ENCODE peak calls at places on chromosomes 13 and 19, in four cellular contexts. H, L, J and G are unnamed samples.

GRCh38 chr13:31614073-31614472 is 125.3 kb upstream of the RXFP2 start:
- DNase-seq in H (no peak), L (no peak), J (no peak), G (no peak)

GRCh38 chr13:100721885-100722512 is 47.4 kb upstream of the TMTC4 start:
- DNase-seq in H (peak; percentile 43), L (peak; percentile 44), J (peak; percentile 40), G (peak; percentile 35)

GRCh38 chr13:20149762-20150161 is 11.1 kb downstream of the GJA3 start:
- DNase-seq in H (no peak), L (no peak), J (no peak), G (no peak)

GRCh38 chr19:35533201-35533821 is at the start of gene GAPDHS:
- DNase-seq in H (no peak), L (no peak), J (peak; percentile 53), G (no peak)

GRCh38 chr13:112729408-112729807 is 39.6 kb downstream of the ATP11A start:
- DNase-seq in H (no peak), L (no peak), J (no peak), G (no peak)

GRCh38 chr13:27573265-27573664 is 47.1 kb downstream of the LNX2 start:
- DNase-seq in H (no peak), L (no peak), J (no peak), G (no peak)

GRCh38 chr13:43266953-43267615 is 243.7 kb downstream of the DNAJC15 start:
- DNase-seq in H (no peak), L (no peak), J (no peak), G (no peak)

GRCh38 chr19:35166100-35167063 is 11.8 kb downstream of the FXYD5 start:
- DNase-seq in H (no peak), L (no peak), J (peak; percentile 86), G (no peak)

GRCh38 chr13:113151745-113152707 is 6.4 kb upstream of the PROZ start:
- DNase-seq in H (no peak), L (no peak), J (no peak), G (no peak)

GRCh38 chr13:45662122-45662521 is 40.0 kb upstream of the CBY2 start:
- DNase-seq in H (no peak), L (no peak), J (no peak), G (no peak)

GRCh38 chr19:19595171-19595701 is 23.3 kb downstream of the PBX4 start:
- DNase-seq in H (no peak), L (no peak), J (no peak), G (no peak)

DNA sequence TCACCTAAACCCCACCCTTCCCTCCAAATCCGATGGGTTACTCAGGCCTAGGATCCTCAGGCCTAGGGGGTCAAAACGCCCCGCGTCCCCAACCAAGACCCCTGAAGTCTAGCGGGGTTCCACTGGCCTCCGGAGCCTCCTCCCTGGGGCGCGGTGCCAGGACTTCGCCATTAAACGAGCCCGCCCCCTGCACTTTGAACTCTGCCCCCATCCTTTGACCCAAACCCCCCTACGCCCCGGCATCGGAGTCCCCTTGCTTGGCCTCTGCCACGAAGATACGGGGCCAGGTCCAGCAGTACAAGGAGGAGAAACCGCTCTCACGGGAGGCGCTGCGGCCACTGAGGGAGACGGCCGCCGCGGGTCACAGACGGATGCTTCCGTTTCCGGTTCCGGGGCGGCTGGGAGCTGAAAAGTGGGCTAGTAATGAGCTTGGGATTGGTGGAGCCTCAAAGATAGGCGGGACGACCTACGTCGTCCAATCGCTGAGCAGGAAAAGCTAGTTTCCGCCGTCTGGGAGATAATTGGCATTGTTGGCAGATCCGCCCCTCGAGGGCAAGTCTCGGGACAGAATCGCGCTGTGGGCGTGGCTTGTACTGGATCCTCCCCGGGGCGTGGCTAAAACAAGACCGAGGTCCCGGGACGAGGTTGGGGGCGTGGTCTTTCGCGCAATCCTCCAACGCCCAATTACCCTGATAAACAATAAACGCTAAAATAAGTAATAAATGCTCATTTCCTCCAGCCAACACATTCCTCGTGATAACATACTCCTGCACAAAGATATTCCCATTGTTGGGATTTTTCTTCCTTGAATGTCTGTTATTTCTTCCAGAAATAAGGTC is 5.7 kb upstream of the ZNF77 start:
- DNase-seq in H (peak; percentile 100), L (peak; percentile 100), J (peak; percentile 99), G (peak; percentile 99)
- H3K4me3 ChIP-seq in H (peak overlapping the region; percentile 80), L (peak overlapping the region; percentile 79), J (peak overlapping the region; percentile 77), G (peak overlapping the region; percentile 75)

DNA sequence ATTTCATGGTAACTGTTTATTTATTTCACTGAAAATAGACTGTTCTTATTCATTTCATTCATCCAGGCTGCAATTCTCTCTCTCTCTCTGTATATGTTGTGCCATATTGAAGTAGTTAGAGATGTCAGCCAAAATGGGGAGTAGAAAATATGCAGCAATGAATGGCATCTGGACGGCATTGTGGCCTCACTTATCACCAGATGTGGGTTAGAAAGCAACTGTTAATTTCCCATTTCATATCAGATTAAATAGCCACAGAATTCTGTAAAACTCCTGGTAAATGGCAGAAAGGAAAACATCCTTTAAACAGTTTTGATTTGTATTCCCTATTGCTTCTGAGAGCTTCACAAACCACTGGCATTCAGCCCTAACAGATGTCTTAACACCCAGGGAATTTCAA is 1763.4 kb upstream of the MIR17HG start:
- DNase-seq in H (no peak), L (no peak), J (no peak), G (no peak)
- H3K27ac ChIP-seq in H (no peak overlapping the region), L (no peak overlapping the region), J (no peak overlapping the region), G (no peak overlapping the region)

DNA sequence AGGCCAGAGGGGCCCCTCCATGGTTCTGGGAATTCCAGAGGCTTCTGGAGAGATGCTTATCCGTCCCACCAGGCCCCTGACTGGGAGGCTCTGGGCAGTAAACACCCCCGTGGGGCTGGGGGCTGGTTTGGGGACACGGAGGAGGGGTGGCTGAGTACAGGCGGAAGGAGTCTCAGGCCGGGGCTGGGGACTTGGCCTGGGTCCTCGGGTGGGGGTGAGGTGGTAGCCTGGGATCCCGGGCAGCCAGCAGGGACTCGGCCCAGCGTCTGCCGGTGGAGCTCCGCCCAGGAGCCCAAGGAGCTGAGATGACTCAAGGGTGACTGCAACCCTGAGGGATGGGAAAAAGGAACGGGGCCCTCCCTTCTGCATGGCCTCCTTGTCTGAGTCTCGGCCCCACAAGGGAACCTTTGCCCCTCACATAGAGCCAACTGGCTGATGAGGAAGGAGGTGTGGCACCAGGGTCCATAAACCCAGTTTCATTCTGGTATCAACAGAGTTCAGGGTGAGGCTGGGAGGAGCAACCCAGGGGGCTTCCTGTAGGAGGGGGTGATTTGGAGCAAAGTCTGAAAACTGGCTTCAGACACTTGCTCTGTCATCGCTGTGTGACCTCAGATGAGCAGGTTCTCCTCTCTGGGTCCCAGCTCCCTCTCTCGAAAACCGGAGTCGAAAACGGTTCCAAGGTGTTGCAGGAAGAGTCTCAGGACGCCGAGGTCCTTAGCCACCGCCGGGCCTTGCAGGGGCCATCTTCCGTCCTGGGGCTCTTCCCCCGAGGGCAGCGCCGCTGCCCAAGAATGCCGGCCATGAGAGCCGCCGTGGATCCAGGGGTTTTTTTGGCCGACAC is 809 bp downstream of the MISP start:
- DNase-seq in H (peak; percentile 9), L (peak; percentile 91), J (peak; percentile 68), G (peak; percentile 34)
- H3K4me3 ChIP-seq in H (no peak overlapping the region), L (peak overlapping the region; percentile 63), J (no peak overlapping the region), G (no peak overlapping the region)

DNA sequence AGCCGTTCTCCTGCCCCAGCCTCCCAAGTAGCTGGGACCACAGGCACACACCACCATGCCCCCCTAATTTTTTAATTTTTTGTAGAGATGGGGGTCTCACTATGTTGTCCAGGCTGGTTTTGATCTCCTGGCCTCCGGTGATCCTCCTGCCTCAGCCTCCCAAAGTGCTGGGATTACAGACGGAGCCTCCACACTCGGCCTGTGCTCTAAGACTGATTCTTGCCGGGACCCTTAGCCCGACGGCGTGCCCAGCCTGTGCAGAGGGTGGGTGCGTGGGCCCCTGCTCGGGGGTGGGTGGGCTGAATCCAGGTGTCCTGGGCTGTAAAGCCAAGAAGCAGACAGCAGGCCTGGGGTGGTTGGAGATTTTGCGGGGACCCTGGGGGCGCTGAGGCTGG is 64.3 kb downstream of the GADD45B start:
- DNase-seq in H (no peak), L (no peak), J (no peak), G (no peak)
- H3K27ac ChIP-seq in H (no peak overlapping the region), L (peak overlapping the region; percentile 38), J (no peak overlapping the region), G (peak overlapping the region; percentile 73)

GRCh38 chr19:53982611-53983010 is 8.8 kb upstream of the CACNG6 start:
- DNase-seq in H (no peak), L (peak; percentile 34), J (no peak), G (no peak)
- H3K4me3 ChIP-seq in H (no peak overlapping the region), L (no peak overlapping the region), J (no peak overlapping the region), G (no peak overlapping the region)

DNA sequence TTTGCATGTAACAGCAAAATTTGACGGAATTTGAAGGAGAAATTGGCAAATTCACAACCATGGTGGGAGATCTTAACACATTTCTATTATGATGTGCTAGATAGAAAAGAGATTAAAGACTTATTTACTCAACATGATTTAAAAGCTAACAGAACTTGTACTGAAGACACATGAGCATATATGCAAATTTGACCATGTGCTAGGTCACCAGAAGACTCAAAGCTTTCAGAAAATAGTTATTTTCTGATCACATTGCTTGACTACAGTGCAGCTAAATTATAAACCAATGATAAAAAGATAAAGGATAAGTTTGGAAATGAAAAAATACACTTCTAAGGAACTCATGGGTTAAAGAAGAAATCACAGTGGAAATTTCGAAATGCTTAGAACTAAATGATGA is 9.1 kb downstream of the GPR183 start:
- DNase-seq in H (no peak), L (no peak), J (no peak), G (no peak)
- H3K27ac ChIP-seq in H (no peak overlapping the region), L (peak overlapping the region; percentile 30), J (no peak overlapping the region), G (no peak overlapping the region)

DNA sequence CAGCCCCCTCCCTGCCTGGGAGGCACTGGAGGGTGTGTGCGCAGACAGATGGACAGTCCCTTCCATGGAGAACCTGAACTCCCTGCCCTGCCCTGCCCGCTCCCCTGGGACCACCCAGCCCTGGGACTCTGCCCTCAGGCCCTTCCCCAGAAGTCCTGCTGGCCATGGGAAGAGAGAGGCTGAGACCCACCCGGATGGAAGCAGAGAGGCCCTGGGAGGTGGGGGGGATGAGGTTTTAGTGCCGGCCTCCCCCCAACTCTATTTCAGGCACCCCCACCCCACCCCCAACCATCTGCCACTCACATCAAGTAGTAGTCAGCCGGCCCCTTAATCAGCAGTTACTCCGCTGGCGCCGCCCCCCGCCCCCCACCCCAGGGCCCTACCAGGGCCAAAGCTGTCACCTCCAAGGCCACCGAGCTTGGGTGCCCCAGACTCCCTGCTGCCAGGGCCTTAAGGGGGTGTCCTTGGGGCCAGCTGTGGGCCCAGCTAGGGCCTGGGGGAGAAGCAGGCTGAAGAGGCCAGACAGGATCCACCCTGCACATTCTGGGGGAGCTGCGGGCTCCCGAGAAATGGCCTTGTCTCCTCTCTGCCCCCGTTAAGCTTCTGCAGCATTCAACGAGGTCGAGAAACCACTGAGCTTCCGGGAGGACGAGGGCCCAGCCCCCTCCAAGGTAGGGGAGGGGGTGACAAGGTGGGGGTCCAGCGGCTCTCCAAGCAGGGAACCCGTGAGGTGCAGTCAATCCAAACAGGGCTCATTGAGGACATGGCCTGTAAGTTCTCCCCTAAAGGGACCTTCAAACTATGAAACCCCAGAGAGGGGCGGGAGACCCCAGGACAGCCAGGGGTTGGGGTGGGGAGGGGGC is 17.4 kb downstream of the NMRK2 start:
- DNase-seq in H (no peak), L (no peak), J (peak; percentile 30), G (peak; percentile 47)
- H3K4me3 ChIP-seq in H (peak overlapping the region; percentile 30), L (no peak overlapping the region), J (no peak overlapping the region), G (peak overlapping the region; percentile 57)

DNA sequence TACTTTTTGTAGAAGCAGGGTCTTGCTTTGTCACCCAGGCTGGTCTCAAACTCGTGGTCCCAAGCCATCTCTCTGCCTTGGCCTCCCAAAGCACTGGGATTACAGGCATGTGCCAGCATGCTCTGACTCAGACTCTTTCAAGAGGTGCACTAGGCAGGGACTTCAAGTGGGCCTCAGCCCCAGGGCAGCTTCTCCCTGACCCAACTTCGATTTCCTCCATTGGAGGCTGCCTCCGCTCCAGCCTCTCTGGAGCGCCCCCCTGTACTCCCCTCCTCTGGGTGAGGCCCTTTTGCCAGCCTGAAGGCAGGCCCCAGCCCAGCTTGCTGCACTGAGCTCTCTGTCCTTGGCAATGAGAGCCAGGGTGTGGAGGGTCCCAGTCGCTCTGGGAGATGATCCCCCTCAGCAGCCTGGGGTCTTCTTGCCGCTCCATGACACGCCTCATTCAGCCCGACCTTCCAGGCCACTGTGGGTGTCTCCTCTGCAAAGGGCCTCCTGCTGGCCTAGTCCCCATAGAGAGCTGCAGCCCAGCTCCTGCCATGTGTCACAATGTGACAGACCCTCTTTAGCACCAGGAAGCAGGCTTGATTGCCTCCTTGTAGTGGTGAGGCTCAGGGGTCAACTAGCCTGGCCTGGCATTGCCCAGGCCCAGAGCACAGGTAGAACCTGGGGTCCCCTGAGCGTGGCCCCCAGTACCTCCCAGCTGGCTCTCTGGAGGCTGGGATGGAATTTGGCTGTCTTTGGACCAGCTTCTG is 16.4 kb downstream of the CARM1 start:
- DNase-seq in H (no peak), L (no peak), J (no peak), G (no peak)
- H3K27ac ChIP-seq in H (no peak overlapping the region), L (no peak overlapping the region), J (no peak overlapping the region), G (peak overlapping the region; percentile 68)